ENCODE peak calls at places on chromosomes 7 and 10, in eight cellular contexts. One of them, this sample, is unnamed.

GRCh38 chr10:31147220-31147608 is 115.5 kb upstream of the ZNF438 start:
- DNase-seq in GDM1: no peak
- DNase-seq in GM20000: no peak
- DNase-seq in pancreas: no peak
- DNase-seq in RKO: peak
- DNase-seq in adrenal gland: no peak
- DNase-seq in HT1080: peak
- DNase-seq in activated naive CD4-positive, alpha-beta T cell treated with Interleukin-2 at 50 U/mL for 16 hours: no peak
- DNase-seq in this sample: peak

GRCh38 chr7:40232242-40232929 is 97.6 kb downstream of the SUGCT start:
- DNase-seq in GM20000: peak
- DNase-seq in RKO: peak
- DNase-seq in GDM1: peak
- DNase-seq in pancreas: no peak
- DNase-seq in adrenal gland: peak
- DNase-seq in activated naive CD4-positive, alpha-beta T cell treated with Interleukin-2 at 50 U/mL for 16 hours: no peak
- DNase-seq in HT1080: peak
- DNase-seq in this sample: peak

GRCh38 chr7:148587076-148587475 is 3.5 kb upstream of the C7orf33 start:
- DNase-seq in adrenal gland: no peak
- DNase-seq in pancreas: no peak
- DNase-seq in HT1080: no peak
- DNase-seq in RKO: no peak
- DNase-seq in GM20000: no peak
- DNase-seq in activated naive CD4-positive, alpha-beta T cell treated with Interleukin-2 at 50 U/mL for 16 hours: no peak
- DNase-seq in GDM1: no peak
- DNase-seq in this sample: no peak

GRCh38 chr7:41685684-41686083 is 17.2 kb downstream of the INHBA start:
- DNase-seq in HT1080: peak
- DNase-seq in adrenal gland: no peak
- DNase-seq in pancreas: no peak
- DNase-seq in GDM1: no peak
- DNase-seq in RKO: no peak
- DNase-seq in GM20000: no peak
- DNase-seq in activated naive CD4-positive, alpha-beta T cell treated with Interleukin-2 at 50 U/mL for 16 hours: no peak
- DNase-seq in this sample: peak

GRCh38 chr7:130921391-130922180 is 187.6 kb upstream of the KLF14 start:
- DNase-seq in RKO: no peak
- DNase-seq in adrenal gland: peak
- DNase-seq in GM20000: no peak
- DNase-seq in GDM1: no peak
- DNase-seq in pancreas: no peak
- DNase-seq in activated naive CD4-positive, alpha-beta T cell treated with Interleukin-2 at 50 U/mL for 16 hours: peak
- DNase-seq in HT1080: no peak
- DNase-seq in this sample: peak

GRCh38 chr10:103501186-103501585 is 7.7 kb downstream of the NEURL1 start:
- DNase-seq in GDM1: no peak
- DNase-seq in HT1080: no peak
- DNase-seq in pancreas: no peak
- DNase-seq in activated naive CD4-positive, alpha-beta T cell treated with Interleukin-2 at 50 U/mL for 16 hours: no peak
- DNase-seq in RKO: no peak
- DNase-seq in GM20000: no peak
- DNase-seq in adrenal gland: no peak
- DNase-seq in this sample: no peak

GRCh38 chr7:1418505-1419309 is 40.6 kb downstream of the MICALL2 start:
- DNase-seq in adrenal gland: no peak
- DNase-seq in GDM1: peak
- DNase-seq in RKO: peak
- DNase-seq in GM20000: no peak
- DNase-seq in HT1080: no peak
- DNase-seq in activated naive CD4-positive, alpha-beta T cell treated with Interleukin-2 at 50 U/mL for 16 hours: no peak
- DNase-seq in pancreas: no peak
- DNase-seq in this sample: peak

GRCh38 chr7:45657136-45657889 is 83.1 kb downstream of the ADCY1 start:
- DNase-seq in adrenal gland: no peak
- DNase-seq in GM20000: no peak
- DNase-seq in activated naive CD4-positive, alpha-beta T cell treated with Interleukin-2 at 50 U/mL for 16 hours: no peak
- DNase-seq in GDM1: no peak
- DNase-seq in RKO: no peak
- DNase-seq in pancreas: no peak
- DNase-seq in HT1080: no peak
- DNase-seq in this sample: no peak

GRCh38 chr10:74289956-74290355 is 138.9 kb downstream of the ADK start:
- DNase-seq in GM20000: no peak
- DNase-seq in GDM1: no peak
- DNase-seq in activated naive CD4-positive, alpha-beta T cell treated with Interleukin-2 at 50 U/mL for 16 hours: no peak
- DNase-seq in RKO: no peak
- DNase-seq in pancreas: no peak
- DNase-seq in HT1080: no peak
- DNase-seq in adrenal gland: no peak
- DNase-seq in this sample: no peak

GRCh38 chr10:48455055-48455391 is 148.5 kb downstream of the MAPK8 start:
- DNase-seq in activated naive CD4-positive, alpha-beta T cell treated with Interleukin-2 at 50 U/mL for 16 hours: no peak
- DNase-seq in pancreas: peak
- DNase-seq in adrenal gland: no peak
- DNase-seq in RKO: no peak
- DNase-seq in GM20000: peak
- DNase-seq in HT1080: no peak
- DNase-seq in GDM1: no peak
- DNase-seq in this sample: no peak

GRCh38 chr7:12570529-12571461 is at the start of gene SCIN:
- DNase-seq in GDM1: no peak
- DNase-seq in HT1080: no peak
- DNase-seq in RKO: no peak
- DNase-seq in activated naive CD4-positive, alpha-beta T cell treated with Interleukin-2 at 50 U/mL for 16 hours: peak
- DNase-seq in pancreas: peak
- DNase-seq in adrenal gland: peak
- DNase-seq in GM20000: no peak
- DNase-seq in this sample: peak

GRCh38 chr10:98307916-98308315 is 39.9 kb upstream of the LOXL4 start:
- DNase-seq in GM20000: no peak
- DNase-seq in adrenal gland: no peak
- DNase-seq in HT1080: peak
- DNase-seq in pancreas: no peak
- DNase-seq in GDM1: no peak
- DNase-seq in RKO: no peak
- DNase-seq in activated naive CD4-positive, alpha-beta T cell treated with Interleukin-2 at 50 U/mL for 16 hours: no peak
- DNase-seq in this sample: peak

GRCh38 chr7:36653671-36654355 is 70.5 kb downstream of the AOAH start:
- DNase-seq in HT1080: no peak
- DNase-seq in pancreas: no peak
- DNase-seq in RKO: no peak
- DNase-seq in activated naive CD4-positive, alpha-beta T cell treated with Interleukin-2 at 50 U/mL for 16 hours: no peak
- DNase-seq in GDM1: no peak
- DNase-seq in GM20000: no peak
- DNase-seq in adrenal gland: no peak
- DNase-seq in this sample: no peak

GRCh38 chr7:43303740-43304241 is 191.3 kb downstream of the HECW1 start:
- DNase-seq in activated naive CD4-positive, alpha-beta T cell treated with Interleukin-2 at 50 U/mL for 16 hours: peak
- DNase-seq in RKO: peak
- DNase-seq in GM20000: no peak
- DNase-seq in adrenal gland: no peak
- DNase-seq in pancreas: no peak
- DNase-seq in GDM1: no peak
- DNase-seq in HT1080: peak
- DNase-seq in this sample: peak

GRCh38 chr10:24493168-24493567 is 230.5 kb downstream of the ARHGAP21 start:
- DNase-seq in GDM1: no peak
- DNase-seq in activated naive CD4-positive, alpha-beta T cell treated with Interleukin-2 at 50 U/mL for 16 hours: no peak
- DNase-seq in pancreas: no peak
- DNase-seq in RKO: no peak
- DNase-seq in HT1080: no peak
- DNase-seq in adrenal gland: no peak
- DNase-seq in GM20000: no peak
- DNase-seq in this sample: no peak

GRCh38 chr10:7572435-7572834 is 94.3 kb downstream of the ITIH5 start:
- DNase-seq in activated naive CD4-positive, alpha-beta T cell treated with Interleukin-2 at 50 U/mL for 16 hours: no peak
- DNase-seq in adrenal gland: peak
- DNase-seq in HT1080: peak
- DNase-seq in pancreas: no peak
- DNase-seq in GM20000: no peak
- DNase-seq in RKO: no peak
- DNase-seq in GDM1: no peak
- DNase-seq in this sample: no peak

GRCh38 chr10:128420623-128421022 is 294.4 kb upstream of the MKI67 start:
- DNase-seq in adrenal gland: no peak
- DNase-seq in activated naive CD4-positive, alpha-beta T cell treated with Interleukin-2 at 50 U/mL for 16 hours: no peak
- DNase-seq in GDM1: no peak
- DNase-seq in GM20000: no peak
- DNase-seq in HT1080: no peak
- DNase-seq in RKO: no peak
- DNase-seq in pancreas: no peak
- DNase-seq in this sample: no peak

GRCh38 chr10:42769653-42770052 is 12.9 kb upstream of the BMS1 start:
- DNase-seq in GM20000: no peak
- DNase-seq in GDM1: no peak
- DNase-seq in pancreas: no peak
- DNase-seq in HT1080: peak
- DNase-seq in RKO: peak
- DNase-seq in adrenal gland: peak
- DNase-seq in activated naive CD4-positive, alpha-beta T cell treated with Interleukin-2 at 50 U/mL for 16 hours: no peak
- DNase-seq in this sample: peak

GRCh38 chr10:21355591-21356011 is 169.9 kb downstream of the SKIDA1 start:
- DNase-seq in adrenal gland: no peak
- DNase-seq in HT1080: peak
- DNase-seq in activated naive CD4-positive, alpha-beta T cell treated with Interleukin-2 at 50 U/mL for 16 hours: no peak
- DNase-seq in RKO: no peak
- DNase-seq in pancreas: no peak
- DNase-seq in GM20000: no peak
- DNase-seq in GDM1: no peak
- DNase-seq in this sample: no peak

GRCh38 chr7:108167460-108167859 is 37.3 kb upstream of the LAMB4 start:
- DNase-seq in adrenal gland: peak
- DNase-seq in HT1080: peak
- DNase-seq in GDM1: no peak
- DNase-seq in activated naive CD4-positive, alpha-beta T cell treated with Interleukin-2 at 50 U/mL for 16 hours: no peak
- DNase-seq in pancreas: no peak
- DNase-seq in RKO: no peak
- DNase-seq in GM20000: no peak
- DNase-seq in this sample: peak

GRCh38 chr10:110613996-110614495 is 30.1 kb upstream of the RBM20 start:
- DNase-seq in GM20000: no peak
- DNase-seq in activated naive CD4-positive, alpha-beta T cell treated with Interleukin-2 at 50 U/mL for 16 hours: no peak
- DNase-seq in GDM1: no peak
- DNase-seq in RKO: no peak
- DNase-seq in pancreas: no peak
- DNase-seq in HT1080: no peak
- DNase-seq in adrenal gland: no peak
- DNase-seq in this sample: no peak

GRCh38 chr10:78335691-78336401 is 302.2 kb downstream of the RPS24 start:
- DNase-seq in adrenal gland: peak
- DNase-seq in activated naive CD4-positive, alpha-beta T cell treated with Interleukin-2 at 50 U/mL for 16 hours: no peak
- DNase-seq in GM20000: no peak
- DNase-seq in HT1080: peak
- DNase-seq in RKO: no peak
- DNase-seq in pancreas: no peak
- DNase-seq in GDM1: no peak
- DNase-seq in this sample: peak

GRCh38 chr10:4351723-4352565 is 474.1 kb upstream of the AKR1E2 start:
- DNase-seq in HT1080: no peak
- DNase-seq in GM20000: no peak
- DNase-seq in pancreas: no peak
- DNase-seq in adrenal gland: no peak
- DNase-seq in GDM1: no peak
- DNase-seq in RKO: no peak
- DNase-seq in activated naive CD4-positive, alpha-beta T cell treated with Interleukin-2 at 50 U/mL for 16 hours: no peak
- DNase-seq in this sample: peak

GRCh38 chr7:65554-65953 is 126.8 kb upstream of the FAM20C start:
- DNase-seq in GM20000: no peak
- DNase-seq in adrenal gland: peak
- DNase-seq in activated naive CD4-positive, alpha-beta T cell treated with Interleukin-2 at 50 U/mL for 16 hours: no peak
- DNase-seq in HT1080: no peak
- DNase-seq in GDM1: no peak
- DNase-seq in pancreas: no peak
- DNase-seq in RKO: no peak
- DNase-seq in this sample: peak

GRCh38 chr10:108078263-108078662 is 913.8 kb upstream of the SORCS1 start:
- DNase-seq in adrenal gland: no peak
- DNase-seq in RKO: no peak
- DNase-seq in pancreas: no peak
- DNase-seq in HT1080: no peak
- DNase-seq in activated naive CD4-positive, alpha-beta T cell treated with Interleukin-2 at 50 U/mL for 16 hours: no peak
- DNase-seq in GM20000: no peak
- DNase-seq in GDM1: no peak
- DNase-seq in this sample: no peak

GRCh38 chr10:132861116-132861691 is 75.3 kb upstream of the NKX6-2 start:
- DNase-seq in GDM1: no peak
- DNase-seq in pancreas: no peak
- DNase-seq in adrenal gland: no peak
- DNase-seq in activated naive CD4-positive, alpha-beta T cell treated with Interleukin-2 at 50 U/mL for 16 hours: no peak
- DNase-seq in GM20000: no peak
- DNase-seq in HT1080: no peak
- DNase-seq in RKO: no peak
- DNase-seq in this sample: no peak

GRCh38 chr10:3477683-3478082 is 305.1 kb upstream of the PITRM1 start:
- DNase-seq in RKO: no peak
- DNase-seq in activated naive CD4-positive, alpha-beta T cell treated with Interleukin-2 at 50 U/mL for 16 hours: no peak
- DNase-seq in pancreas: no peak
- DNase-seq in adrenal gland: no peak
- DNase-seq in HT1080: no peak
- DNase-seq in GM20000: no peak
- DNase-seq in GDM1: no peak
- DNase-seq in this sample: no peak

GRCh38 chr7:127927339-127927679 is 103.9 kb downstream of the LRRC4 start:
- DNase-seq in HT1080: no peak
- DNase-seq in GM20000: no peak
- DNase-seq in adrenal gland: peak
- DNase-seq in RKO: no peak
- DNase-seq in activated naive CD4-positive, alpha-beta T cell treated with Interleukin-2 at 50 U/mL for 16 hours: no peak
- DNase-seq in GDM1: no peak
- DNase-seq in pancreas: peak
- DNase-seq in this sample: no peak

GRCh38 chr7:20388064-20388463 is 57.4 kb downstream of the ITGB8 start:
- DNase-seq in activated naive CD4-positive, alpha-beta T cell treated with Interleukin-2 at 50 U/mL for 16 hours: no peak
- DNase-seq in HT1080: no peak
- DNase-seq in pancreas: no peak
- DNase-seq in GM20000: no peak
- DNase-seq in RKO: no peak
- DNase-seq in adrenal gland: no peak
- DNase-seq in GDM1: no peak
- DNase-seq in this sample: no peak

GRCh38 chr7:79434098-79434497 is 19.4 kb downstream of the MAGI2 start:
- DNase-seq in adrenal gland: no peak
- DNase-seq in GM20000: no peak
- DNase-seq in RKO: peak
- DNase-seq in activated naive CD4-positive, alpha-beta T cell treated with Interleukin-2 at 50 U/mL for 16 hours: no peak
- DNase-seq in GDM1: no peak
- DNase-seq in pancreas: no peak
- DNase-seq in HT1080: peak
- DNase-seq in this sample: peak

GRCh38 chr10:73168486-73168844 is 546 bp downstream of the FAM149B1 start:
- DNase-seq in RKO: no peak
- DNase-seq in GDM1: no peak
- DNase-seq in activated naive CD4-positive, alpha-beta T cell treated with Interleukin-2 at 50 U/mL for 16 hours: no peak
- DNase-seq in adrenal gland: no peak
- DNase-seq in HT1080: no peak
- DNase-seq in pancreas: no peak
- DNase-seq in GM20000: no peak
- DNase-seq in this sample: no peak

This sample was measured in Daoy.